ENCODE peak calls at places on chromosomes 4 and X, in six cellular contexts. Y is K562, R is GM12892, S is HepG2, X is H1, I is GM12878. L is an unnamed sample.
A peak's percentile ranks its signal among the peaks of the same experiment; 100 is the strongest.

GRCh38 chr4:11542952-11543351 is 114.3 kb upstream of the HS3ST1 start:
- DNase-seq in S (no peak), R (no peak), X (no peak), I (no peak), Y (no peak), L (no peak)

GRCh38 chr4:2436301-2436700 is 17.5 kb downstream of the CFAP99 start:
- DNase-seq in Y (no peak), I (no peak), R (no peak), X (no peak), S (no peak), L (no peak)

GRCh38 chrX:11760958-11761357 is 2.9 kb downstream of the MSL3 start:
- DNase-seq in Y (no peak), R (no peak), X (no peak), S (no peak), I (no peak), L (no peak)

GRCh38 chrX:9907645-9908387 is 59.3 kb upstream of the CLDN34 start:
- DNase-seq in X (no peak), R (no peak), S (no peak), I (no peak), Y (no peak), L (no peak)

GRCh38 chr4:182975806-182976205 is 58.6 kb upstream of the DCTD start:
- DNase-seq in X (no peak), R (no peak), Y (peak; percentile 10), I (peak; percentile 57), S (no peak), L (no peak)

GRCh38 chr4:85603437-85604336 is 128.7 kb downstream of the ARHGAP24 start:
- DNase-seq in I (no peak), Y (no peak), S (no peak), R (no peak), X (no peak), L (no peak)

GRCh38 chr4:188680004-188680666 is 540.9 kb downstream of the TRIML1 start:
- DNase-seq in I (no peak), X (no peak), R (no peak), Y (no peak), S (no peak), L (no peak)

GRCh38 chr4:159191989-159192388 is 89.1 kb downstream of the RAPGEF2 start:
- DNase-seq in Y (peak; percentile 17), R (no peak), I (no peak), S (peak; percentile 65), X (no peak), L (no peak)

GRCh38 chrX:74420194-74421035 is 878 bp upstream of the SLC16A2 start:
- DNase-seq in X (peak; percentile 33), Y (no peak), R (no peak), S (no peak), I (no peak), L (no peak)

GRCh38 chr4:3709061-3709845 is 56.9 kb upstream of the ADRA2C start:
- DNase-seq in R (no peak), S (no peak), Y (no peak), I (no peak), X (no peak), L (no peak)

GRCh38 chr4:48129307-48130014 is 4.6 kb downstream of the TXK start:
- DNase-seq in X (no peak), S (no peak), I (no peak), Y (no peak), R (no peak), L (no peak)

GRCh38 chr4:185717018-185717726 is 94.8 kb downstream of the SORBS2 start:
- DNase-seq in R (no peak), X (no peak), I (no peak), Y (no peak), S (no peak), L (no peak)

GRCh38 chr4:828641-829271 is 2.8 kb upstream of the CPLX1 start:
- DNase-seq in Y (no peak), S (peak; percentile 49), X (no peak), I (no peak), R (no peak), L (no peak)

GRCh38 chr4:76998251-76998901 is 48.8 kb downstream of the SEPTIN11 start:
- DNase-seq in Y (no peak), R (no peak), S (no peak), I (no peak), X (no peak), L (no peak)

GRCh38 chrX:129523076-129524055 is at the start of gene SMARCA1:
- DNase-seq in S (peak; percentile 65), I (no peak), R (peak; percentile 9), Y (peak; percentile 20), X (no peak), L (peak; percentile 18)

GRCh38 chrX:70479197-70479969 is 34.7 kb downstream of the DLG3 start:
- DNase-seq in X (no peak), Y (no peak), R (no peak), S (peak; percentile 67), I (no peak), L (no peak)

GRCh38 chr4:184322328-184323025 is 104.8 kb upstream of the ENPP6 start:
- DNase-seq in X (no peak), I (no peak), Y (no peak), S (no peak), R (no peak), L (no peak)

GRCh38 chrX:119887721-119888425 is 7.8 kb upstream of the AKAP14 start:
- DNase-seq in R (peak; percentile 36), X (peak; percentile 53), S (peak; percentile 54), I (no peak), Y (peak; percentile 71), L (peak; percentile 44)

DNA sequence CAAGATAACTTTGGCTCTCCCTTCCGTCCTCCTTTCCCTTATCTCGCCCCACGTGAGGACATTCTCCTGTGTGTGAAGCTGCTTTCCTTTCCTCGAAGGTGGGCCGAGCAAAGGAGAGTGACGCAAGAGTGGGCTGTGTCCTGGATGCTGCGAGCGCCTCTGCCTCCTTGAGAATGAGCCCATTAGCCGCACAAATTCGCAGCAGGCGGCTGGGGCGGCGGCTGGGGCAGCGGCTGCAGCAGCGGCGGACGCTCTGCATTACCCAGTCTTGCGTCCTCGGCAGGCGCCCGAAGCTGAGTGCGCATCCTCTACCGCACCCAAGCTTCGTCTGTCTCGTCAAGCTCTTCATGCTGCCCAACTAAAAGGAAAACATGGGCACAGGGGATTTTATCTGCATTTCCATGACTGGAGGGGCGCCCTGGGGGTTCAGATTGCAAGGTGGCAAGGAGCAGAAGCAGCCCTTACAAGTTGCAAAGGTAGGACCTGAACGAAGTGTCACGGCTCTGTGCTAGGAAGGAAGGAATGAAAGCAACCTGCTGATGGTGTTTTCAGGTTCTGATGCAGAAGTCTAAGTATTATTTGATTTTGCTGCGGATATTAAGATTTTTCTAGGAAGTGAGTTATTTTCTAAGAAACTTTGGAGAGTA is at the start of gene SYNPO2:
- DNase-seq in S (no peak), Y (no peak), X (peak; percentile 50), R (peak; percentile 9), I (no peak), L (peak; percentile 21)
- TF ChIP-seq POLR2A in S (no peak), Y (no peak), X (no peak), R (no peak), I (no peak), L (no peak)

GRCh38 chr4:27115221-27115620 is 254.6 kb downstream of the STIM2 start:
- DNase-seq in I (no peak), X (no peak), R (no peak), Y (no peak), S (no peak), L (no peak)
- TF ChIP-seq TAF1 in I (no peak), X (no peak), R (no peak), Y (no peak), S (no peak), L (no peak)

GRCh38 chr4:26048378-26048882 is 134.4 kb downstream of the SMIM20 start:
- DNase-seq in Y (no peak), I (no peak), X (no peak), R (no peak), S (no peak), L (no peak)

GRCh38 chr4:26047795-26048194 is 133.8 kb downstream of the SMIM20 start:
- DNase-seq in S (no peak), I (no peak), X (no peak), R (no peak), Y (no peak), L (no peak)

GRCh38 chr4:26048962-26049361 is 134.9 kb downstream of the SMIM20 start:
- DNase-seq in Y (no peak), S (no peak), R (no peak), I (no peak), X (no peak), L (no peak)

GRCh38 chr4:26039950-26040349 is 125.9 kb downstream of the SMIM20 start:
- DNase-seq in S (no peak), I (no peak), R (no peak), X (no peak), Y (no peak), L (no peak)

DNA sequence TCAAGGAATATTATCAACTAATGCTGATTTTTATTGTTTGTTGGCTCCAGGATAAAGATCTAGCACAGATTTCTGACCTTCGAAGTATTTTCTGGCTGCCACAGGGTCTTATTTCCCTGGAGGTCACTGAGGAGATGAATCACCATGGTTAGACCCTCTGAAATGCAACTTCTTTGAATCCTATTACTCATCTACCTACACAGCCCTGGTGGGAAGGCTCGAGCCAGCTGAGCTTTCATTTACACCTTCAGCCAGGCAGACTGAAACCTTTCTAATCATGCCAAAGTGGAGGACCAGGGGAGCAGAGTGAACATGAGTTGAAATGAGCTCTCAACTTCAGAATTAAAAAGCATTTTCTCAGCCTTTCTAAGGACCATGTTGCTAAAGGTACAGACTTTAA is 130.5 kb downstream of the SMIM20 start:
- DNase-seq in S (no peak), R (no peak), Y (no peak), I (no peak), X (no peak), L (no peak)
- TF ChIP-seq POLR2A in S (no peak), R (no peak), Y (no peak), I (no peak), X (no peak), L (no peak)

GRCh38 chrX:66200050-66200664 is 36.1 kb downstream of the HEPH start:
- DNase-seq in R (no peak), X (no peak), S (no peak), Y (no peak), I (peak; percentile 17), L (no peak)
- TF ChIP-seq TAF1 in R (no peak), X (no peak), S (no peak), Y (no peak), I (no peak), L (no peak)

DNA sequence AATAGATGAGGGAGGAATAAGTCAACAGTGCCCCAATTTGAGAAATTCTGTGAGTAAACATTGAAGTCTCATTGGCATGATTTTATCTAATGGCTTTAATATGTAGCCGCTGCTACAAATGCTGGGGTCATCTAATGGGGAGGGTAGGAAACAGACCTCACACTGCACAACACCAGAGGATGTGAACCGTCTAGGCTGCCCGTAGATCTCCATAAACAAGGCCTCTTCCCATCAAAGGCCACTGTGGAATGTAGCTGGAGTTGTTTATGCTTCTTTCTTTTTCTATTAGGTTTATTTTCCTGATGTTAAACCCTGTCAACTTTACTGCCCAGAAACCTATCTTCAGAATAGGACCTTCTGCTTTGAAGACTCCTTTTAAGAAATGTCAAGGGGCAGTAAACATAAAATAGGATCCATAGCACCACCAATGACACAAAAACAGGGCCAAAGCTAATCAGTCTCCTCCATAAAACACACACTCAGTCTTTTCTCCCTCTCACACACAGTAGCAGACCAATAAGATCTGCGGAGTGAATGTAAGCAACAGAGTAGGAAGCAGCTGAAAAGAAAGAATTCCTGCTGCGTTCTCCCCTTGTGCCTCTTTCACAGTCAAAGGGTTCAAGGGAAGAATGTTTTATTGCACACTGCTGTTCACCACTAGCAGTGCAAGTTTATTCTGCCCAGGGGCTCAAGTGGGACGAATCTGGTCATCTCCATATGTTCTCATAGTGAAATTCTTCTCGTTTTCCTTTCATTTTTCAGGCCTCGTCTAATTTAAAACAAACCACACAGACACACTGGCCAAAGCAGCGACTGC is 72.2 kb downstream of the MAML3 start:
- DNase-seq in X (no peak), R (no peak), S (no peak), Y (no peak), I (no peak), L (no peak)
- TF ChIP-seq POLR2A in X (no peak), R (no peak), S (no peak), Y (no peak), I (no peak), L (no peak)